ENCODE peak calls at places on chromosomes 12 and 14, in ten cellular contexts. F, E, S, B, I, N, V, O, M and T are unnamed samples.

GRCh38 chr12:45975506-45975905 is 14.9 kb downstream of the SCAF11 start:
- DNase-seq in F (no peak), E (no peak), S (no peak), B (no peak), I (no peak), N (no peak), V (no peak), O (no peak), M (no peak), T (no peak)

GRCh38 chr12:90945070-90945649 is 9.8 kb downstream of the CCER1 start:
- DNase-seq in F (no peak), E (no peak), S (no peak), B (no peak), I (peak), N (no peak), V (peak), O (peak), M (no peak), T (no peak)

GRCh38 chr12:27657296-27657695 is 39.0 kb upstream of the REP15 start:
- DNase-seq in F (no peak), E (no peak), S (no peak), B (no peak), I (no peak), N (no peak), V (no peak), O (no peak), M (no peak), T (no peak)

GRCh38 chr12:52703878-52704277 is 554 bp upstream of the KRT77 start:
- DNase-seq in F (no peak), E (no peak), S (no peak), B (no peak), I (no peak), N (no peak), V (no peak), O (no peak), M (no peak), T (no peak)

GRCh38 chr14:101960225-101960624 is 4.1 kb upstream of the DYNC1H1 start:
- DNase-seq in F (no peak), E (peak), S (no peak), B (no peak), I (peak), N (no peak), V (peak), O (no peak), M (no peak), T (no peak)

GRCh38 chr12:19799886-19800602 is 360.8 kb downstream of the AEBP2 start:
- DNase-seq in F (no peak), E (no peak), S (no peak), B (no peak), I (no peak), N (no peak), V (no peak), O (no peak), M (no peak), T (no peak)

GRCh38 chr14:102085503-102085902 is 1.3 kb downstream of the HSP90AA1 start:
- DNase-seq in F (no peak), E (no peak), S (no peak), B (no peak), I (no peak), N (no peak), V (no peak), O (no peak), M (no peak), T (no peak)

GRCh38 chr14:104688755-104689619 is at the start of gene INF2:
- DNase-seq in F (no peak), E (no peak), S (peak), B (peak), I (peak), N (no peak), V (peak), O (peak), M (peak), T (peak)

GRCh38 chr12:7075518-7075917 is 15.0 kb downstream of the C1S start:
- DNase-seq in F (no peak), E (no peak), S (no peak), B (no peak), I (no peak), N (no peak), V (no peak), O (no peak), M (no peak), T (no peak)

GRCh38 chr14:49982522-49982951 is 89.7 kb downstream of the ARF6 start:
- DNase-seq in F (no peak), E (no peak), S (no peak), B (no peak), I (no peak), N (peak), V (peak), O (no peak), M (peak), T (no peak)

GRCh38 chr14:68975667-68976066 is 3.4 kb downstream of the ACTN1 start:
- DNase-seq in F (peak), E (no peak), S (no peak), B (no peak), I (no peak), N (no peak), V (peak), O (peak), M (peak), T (no peak)

GRCh38 chr14:54685286-54685845 is 118.4 kb downstream of the SAMD4A start:
- DNase-seq in F (no peak), E (no peak), S (no peak), B (no peak), I (no peak), N (no peak), V (no peak), O (no peak), M (no peak), T (no peak)

GRCh38 chr12:86134571-86134970 is 121.6 kb downstream of the MGAT4C start:
- DNase-seq in F (no peak), E (no peak), S (no peak), B (no peak), I (no peak), N (no peak), V (peak), O (no peak), M (no peak), T (no peak)

GRCh38 chr12:94798107-94798506 is 147.8 kb upstream of the TMCC3 start:
- DNase-seq in F (no peak), E (no peak), S (no peak), B (no peak), I (no peak), N (no peak), V (no peak), O (no peak), M (no peak), T (no peak)

GRCh38 chr14:88870777-88871176 is 46.3 kb downstream of the TTC8 start:
- DNase-seq in F (no peak), E (no peak), S (no peak), B (no peak), I (no peak), N (no peak), V (no peak), O (no peak), M (no peak), T (no peak)

GRCh38 chr12:82529096-82529495 is 157.6 kb upstream of the TMTC2 start:
- DNase-seq in F (no peak), E (no peak), S (no peak), B (no peak), I (no peak), N (no peak), V (no peak), O (no peak), M (no peak), T (no peak)

GRCh38 chr14:75279739-75280447 is 1.3 kb downstream of the FOS start:
- DNase-seq in F (no peak), E (no peak), S (no peak), B (no peak), I (no peak), N (no peak), V (no peak), O (no peak), M (no peak), T (no peak)

GRCh38 chr12:80582431-80582830 is 125.0 kb upstream of the MYF6 start:
- DNase-seq in F (no peak), E (no peak), S (no peak), B (no peak), I (no peak), N (no peak), V (no peak), O (no peak), M (no peak), T (no peak)

GRCh38 chr14:68675233-68675577 is 117.7 kb downstream of the ZFP36L1 start:
- DNase-seq in F (no peak), E (no peak), S (no peak), B (no peak), I (no peak), N (no peak), V (peak), O (no peak), M (peak), T (no peak)

GRCh38 chr12:98896938-98897337 is 251.8 kb downstream of the APAF1 start:
- DNase-seq in F (no peak), E (no peak), S (no peak), B (no peak), I (no peak), N (no peak), V (no peak), O (no peak), M (no peak), T (no peak)

GRCh38 chr14:75254381-75254821 is 24.2 kb upstream of the FOS start:
- DNase-seq in F (peak), E (no peak), S (no peak), B (no peak), I (no peak), N (no peak), V (no peak), O (peak), M (no peak), T (peak)

GRCh38 chr14:50823051-50823762 is 7.8 kb downstream of the NIN start:
- DNase-seq in F (no peak), E (no peak), S (no peak), B (no peak), I (peak), N (no peak), V (no peak), O (no peak), M (no peak), T (no peak)

GRCh38 chr12:62331306-62331705 is 71.1 kb downstream of the USP15 start:
- DNase-seq in F (no peak), E (no peak), S (no peak), B (no peak), I (no peak), N (no peak), V (no peak), O (no peak), M (no peak), T (no peak)

GRCh38 chr12:131883521-131883900 is 10.9 kb upstream of the ULK1 start:
- DNase-seq in F (no peak), E (no peak), S (no peak), B (no peak), I (no peak), N (no peak), V (no peak), O (no peak), M (no peak), T (no peak)

GRCh38 chr14:77339407-77339806 is 18.6 kb downstream of the GSTZ1 start:
- DNase-seq in F (no peak), E (no peak), S (no peak), B (no peak), I (no peak), N (no peak), V (peak), O (no peak), M (peak), T (no peak)

GRCh38 chr14:70832536-70833305 is 23.4 kb upstream of the MAP3K9 start:
- DNase-seq in F (no peak), E (no peak), S (no peak), B (no peak), I (no peak), N (no peak), V (peak), O (no peak), M (no peak), T (no peak)

GRCh38 chr14:89429206-89430091 is 12.4 kb upstream of the FOXN3 start:
- DNase-seq in F (no peak), E (peak), S (peak), B (peak), I (peak), N (no peak), V (no peak), O (no peak), M (no peak), T (no peak)

GRCh38 chr14:91376547-91377477 is 40.8 kb downstream of the CCDC88C start:
- DNase-seq in F (no peak), E (no peak), S (peak), B (peak), I (peak), N (no peak), V (no peak), O (no peak), M (no peak), T (no peak)

GRCh38 chr12:69508091-69508490 is 37.9 kb downstream of the FRS2 start:
- DNase-seq in F (no peak), E (no peak), S (no peak), B (no peak), I (no peak), N (no peak), V (no peak), O (no peak), M (no peak), T (no peak)

GRCh38 chr12:123115409-123116111 is 35.3 kb downstream of the PITPNM2 start:
- DNase-seq in F (peak), E (no peak), S (no peak), B (no peak), I (no peak), N (peak), V (peak), O (peak), M (peak), T (no peak)

GRCh38 chr14:55301722-55302121 is 30.5 kb downstream of the FBXO34 start:
- DNase-seq in F (no peak), E (peak), S (no peak), B (no peak), I (no peak), N (peak), V (peak), O (peak), M (peak), T (no peak)

GRCh38 chr12:108491256-108491655 is 23.8 kb upstream of the FICD start:
- DNase-seq in F (no peak), E (no peak), S (no peak), B (no peak), I (no peak), N (no peak), V (no peak), O (no peak), M (no peak), T (no peak)

GRCh38 chr14:71236430-71236829 is 329.2 kb downstream of the PCNX1 start:
- DNase-seq in F (no peak), E (no peak), S (no peak), B (no peak), I (no peak), N (no peak), V (no peak), O (no peak), M (no peak), T (no peak)